ENCODE peak calls at places on chromosomes 5 and 9, in seven cellular contexts. F, I, R, G, T, N and E are unnamed samples.

GRCh38 chr9:109907400-109907799 is 127.4 kb downstream of the PALM2AKAP2 start:
- DNase-seq in F (no peak), I (peak; percentile 60), R (no peak), G (no peak), T (peak; percentile 28), N (no peak), E (peak; percentile 90)

GRCh38 chr5:88144219-88145040 is 124.2 kb downstream of the TMEM161B start:
- DNase-seq in F (no peak), I (no peak), R (no peak), G (no peak), T (no peak), N (no peak), E (no peak)

GRCh38 chr5:8601831-8602354 is 732.9 kb downstream of the MTRR start:
- DNase-seq in F (no peak), I (no peak), R (no peak), G (no peak), T (no peak), N (no peak), E (no peak)

GRCh38 chr5:76801159-76801802 is 17.5 kb upstream of the F2RL1 start:
- DNase-seq in F (peak; percentile 76), I (no peak), R (no peak), G (peak; percentile 81), T (peak; percentile 57), N (no peak), E (no peak)

GRCh38 chr5:74212336-74212735 is 428.2 kb downstream of the ENC1 start:
- DNase-seq in F (no peak), I (no peak), R (no peak), G (peak; percentile 27), T (no peak), N (peak; percentile 48), E (peak; percentile 56)

GRCh38 chr9:98251554-98251953 is 3.9 kb downstream of the TBC1D2 start:
- DNase-seq in F (peak; percentile 90), I (no peak), R (no peak), G (peak; percentile 64), T (no peak), N (peak; percentile 17), E (no peak)

GRCh38 chr9:36328798-36329411 is 70.7 kb upstream of the GNE start:
- DNase-seq in F (peak; percentile 58), I (no peak), R (peak; percentile 14), G (peak; percentile 87), T (no peak), N (no peak), E (peak; percentile 79)

GRCh38 chr5:156722358-156722757 is 127.7 kb upstream of the PPP1R2B start:
- DNase-seq in F (no peak), I (no peak), R (no peak), G (no peak), T (no peak), N (no peak), E (no peak)

GRCh38 chr9:88898033-88898432 is 93.2 kb upstream of the S1PR3 start:
- DNase-seq in F (no peak), I (no peak), R (no peak), G (no peak), T (no peak), N (no peak), E (no peak)

GRCh38 chr9:91101598-91102168 is 260.0 kb downstream of the AUH start:
- DNase-seq in F (no peak), I (peak; percentile 76), R (peak; percentile 68), G (no peak), T (no peak), N (no peak), E (peak; percentile 45)

GRCh38 chr5:18281947-18282557 is 647.8 kb downstream of the TAF11L14 start:
- DNase-seq in F (peak; percentile 55), I (no peak), R (no peak), G (peak; percentile 75), T (no peak), N (no peak), E (peak; percentile 8)

GRCh38 chr5:143350790-143351603 is 52.5 kb downstream of the NR3C1 start:
- DNase-seq in F (peak; percentile 79), I (no peak), R (no peak), G (peak; percentile 82), T (no peak), N (no peak), E (peak; percentile 42)

GRCh38 chr9:33117306-33117705 is 40.8 kb upstream of the SMU1 start:
- DNase-seq in F (peak; percentile 63), I (no peak), R (no peak), G (peak; percentile 71), T (no peak), N (no peak), E (no peak)

GRCh38 chr5:176405656-176406435 is 10.5 kb downstream of the CLTB start:
- DNase-seq in F (no peak), I (peak; percentile 65), R (no peak), G (no peak), T (no peak), N (no peak), E (no peak)

GRCh38 chr9:70093944-70094343 is 50.3 kb downstream of the MAMDC2 start:
- DNase-seq in F (peak; percentile 47), I (no peak), R (no peak), G (peak; percentile 33), T (no peak), N (no peak), E (no peak)

GRCh38 chr5:168114444-168115017 is 176.9 kb upstream of the WWC1 start:
- DNase-seq in F (peak; percentile 37), I (peak; percentile 65), R (no peak), G (peak; percentile 19), T (no peak), N (peak; percentile 90), E (peak; percentile 77)

GRCh38 chr5:115934388-115934974 is 27.8 kb upstream of the LVRN start:
- DNase-seq in F (no peak), I (no peak), R (no peak), G (no peak), T (no peak), N (no peak), E (no peak)

GRCh38 chr9:16396389-16396788 is 474.1 kb downstream of the BNC2 start:
- DNase-seq in F (no peak), I (no peak), R (no peak), G (peak; percentile 81), T (no peak), N (no peak), E (no peak)

GRCh38 chr5:110477923-110478322 is 248.5 kb downstream of the TMEM232 start:
- DNase-seq in F (peak; percentile 11), I (no peak), R (no peak), G (no peak), T (no peak), N (no peak), E (no peak)

DNA sequence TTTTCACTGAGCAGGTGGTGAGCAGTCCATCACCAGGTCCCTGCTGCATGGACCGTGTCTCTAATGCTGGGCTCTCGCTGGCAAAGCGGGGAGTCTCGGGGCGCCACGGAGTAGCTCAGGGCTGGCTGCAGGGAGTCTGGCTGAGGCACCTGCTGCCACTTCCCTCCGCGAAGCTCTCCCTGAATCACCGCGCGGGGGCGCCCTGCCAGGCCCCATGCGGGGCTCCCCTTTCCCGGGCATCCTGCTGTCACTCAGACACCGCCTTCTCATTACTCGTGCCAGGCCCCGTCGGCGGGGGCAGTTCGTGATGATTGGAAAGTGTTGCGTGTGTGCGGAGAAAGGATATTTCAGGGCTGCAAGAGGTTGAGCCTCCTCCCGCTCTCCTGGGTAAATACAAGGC is 335.8 kb downstream of the IRX2 start:
- DNase-seq in F (no peak), I (no peak), R (no peak), G (no peak), T (no peak), N (no peak), E (no peak)
- TF ChIP-seq CTCF in F (no peak), I (no peak), R (no peak), G (no peak), T (no peak), N (no peak), E (no peak)

GRCh38 chr5:14405706-14406553 is 175.7 kb upstream of the OTULINL start:
- DNase-seq in F (no peak), I (no peak), R (no peak), G (no peak), T (no peak), N (no peak), E (no peak)

GRCh38 chr5:14406554-14406849 is 175.1 kb upstream of the OTULINL start:
- DNase-seq in F (peak; percentile 80), I (no peak), R (no peak), G (peak; percentile 76), T (no peak), N (no peak), E (no peak)

GRCh38 chr5:14407051-14407450 is 174.5 kb upstream of the OTULINL start:
- DNase-seq in F (no peak), I (no peak), R (no peak), G (no peak), T (no peak), N (no peak), E (no peak)

GRCh38 chr5:14407746-14408175 is 173.8 kb upstream of the OTULINL start:
- DNase-seq in F (no peak), I (no peak), R (no peak), G (no peak), T (no peak), N (no peak), E (no peak)

DNA sequence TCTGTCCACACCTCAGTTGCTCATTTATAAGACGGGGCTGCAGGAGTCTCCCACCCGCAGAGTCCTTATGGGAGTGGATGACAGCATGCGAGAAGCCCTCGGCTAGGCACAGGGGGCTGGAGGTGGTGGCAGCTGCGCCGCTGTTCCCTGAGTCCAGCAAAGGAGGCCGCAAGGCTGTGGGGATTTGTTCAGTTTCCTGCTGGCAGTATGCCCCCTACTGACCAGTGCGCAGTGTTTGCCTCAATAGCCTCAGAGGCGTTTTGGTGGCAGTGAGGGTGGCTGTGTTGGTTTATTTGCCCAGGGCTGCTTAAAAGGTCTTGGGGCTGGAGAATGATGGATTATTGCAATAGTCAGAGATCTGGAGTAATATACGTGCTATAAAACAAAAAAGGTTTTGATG is 176.3 kb upstream of the OTULINL start:
- DNase-seq in F (no peak), I (no peak), R (no peak), G (no peak), T (no peak), N (no peak), E (no peak)
- TF ChIP-seq CTCF in F (peak; percentile 13), I (no peak), R (no peak), G (no peak), T (no peak), N (no peak), E (no peak)

DNA sequence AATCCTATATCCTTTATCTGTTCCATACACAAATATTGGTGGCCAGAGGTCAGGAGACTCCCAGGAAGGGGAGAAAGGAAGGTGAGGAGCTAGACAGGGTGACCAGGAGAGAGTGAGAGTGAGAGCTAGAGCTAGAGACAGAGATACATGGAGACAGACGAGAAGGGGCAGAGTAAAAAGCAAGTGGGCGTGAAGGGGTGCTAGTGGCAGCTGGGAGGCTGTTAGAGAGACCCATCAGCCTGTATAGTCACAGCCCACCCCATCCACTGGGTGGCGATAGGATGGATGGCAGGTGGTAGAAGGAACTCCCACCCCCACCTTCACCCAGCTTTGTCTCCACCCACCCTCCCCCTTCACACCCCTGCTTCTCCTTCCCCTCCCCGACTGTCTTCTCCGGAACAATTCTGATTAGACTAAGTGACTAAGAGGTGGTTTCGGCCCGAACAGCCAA is 32.8 kb downstream of the PCDH1 start:
- DNase-seq in F (no peak), I (no peak), R (no peak), G (no peak), T (no peak), N (no peak), E (peak; percentile 13)
- TF ChIP-seq CTCF in F (no peak), I (no peak), R (no peak), G (no peak), T (no peak), N (no peak), E (no peak)

DNA sequence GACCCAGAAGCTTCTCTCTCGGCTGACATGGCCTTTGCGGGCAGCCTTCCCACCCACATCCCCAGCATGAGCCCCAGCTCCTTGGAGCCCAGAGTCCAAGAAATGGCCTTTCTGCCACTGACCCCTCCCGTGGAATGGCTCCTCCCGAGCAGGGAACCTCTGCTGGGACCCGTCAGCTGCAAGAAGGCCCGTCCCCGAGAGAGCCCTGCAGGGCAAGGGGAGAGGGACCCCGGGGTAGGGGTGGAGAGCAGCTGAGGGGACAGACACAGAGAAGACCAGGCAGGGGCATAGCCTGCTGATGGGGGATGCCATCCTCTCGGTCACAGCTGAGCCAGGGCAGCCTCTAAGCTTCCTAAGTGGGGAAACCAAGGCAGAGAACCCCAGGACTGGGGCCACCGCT is 11.2 kb upstream of the NOTCH1 start:
- DNase-seq in F (no peak), I (peak; percentile 31), R (no peak), G (no peak), T (no peak), N (no peak), E (no peak)
- TF ChIP-seq CTCF in F (no peak), I (no peak), R (no peak), G (no peak), T (no peak), N (no peak), E (no peak)